ENCODE peak calls at places on chromosomes 5 and 9, in five cellular contexts. One of them, this sample, is unnamed.

GRCh38 chr5:61823796-61824195 is 482.2 kb upstream of the KIF2A start:
- DNase-seq in T follicular helper cell: no peak
- DNase-seq in memory B cell: no peak
- DNase-seq in SK-MEL-5: no peak
- DNase-seq in foreskin fibroblast: no peak
- DNase-seq in this sample: no peak

GRCh38 chr5:153896701-153897100 is 142.0 kb downstream of the FAM114A2 start:
- DNase-seq in foreskin fibroblast: peak
- DNase-seq in T follicular helper cell: no peak
- DNase-seq in memory B cell: no peak
- DNase-seq in SK-MEL-5: no peak
- DNase-seq in this sample: peak

GRCh38 chr9:116817762-116818161 is 130.7 kb downstream of the TRIM32 start:
- DNase-seq in SK-MEL-5: no peak
- DNase-seq in foreskin fibroblast: no peak
- DNase-seq in memory B cell: no peak
- DNase-seq in T follicular helper cell: no peak
- DNase-seq in this sample: no peak

GRCh38 chr5:154801083-154801482 is 45.9 kb downstream of the LARP1 start:
- DNase-seq in T follicular helper cell: no peak
- DNase-seq in SK-MEL-5: no peak
- DNase-seq in memory B cell: no peak
- DNase-seq in foreskin fibroblast: peak
- DNase-seq in this sample: peak

GRCh38 chr9:133472753-133473378 is 6.0 kb downstream of the SLC2A6 start:
- DNase-seq in foreskin fibroblast: no peak
- DNase-seq in T follicular helper cell: no peak
- DNase-seq in memory B cell: no peak
- DNase-seq in SK-MEL-5: no peak
- DNase-seq in this sample: no peak

GRCh38 chr9:118223111-118223510 is 518.9 kb downstream of the TLR4 start:
- DNase-seq in SK-MEL-5: no peak
- DNase-seq in foreskin fibroblast: no peak
- DNase-seq in T follicular helper cell: no peak
- DNase-seq in memory B cell: no peak
- DNase-seq in this sample: no peak

GRCh38 chr9:70080481-70081119 is 37.0 kb downstream of the MAMDC2 start:
- DNase-seq in SK-MEL-5: no peak
- DNase-seq in T follicular helper cell: no peak
- DNase-seq in memory B cell: no peak
- DNase-seq in foreskin fibroblast: peak
- DNase-seq in this sample: peak

GRCh38 chr5:144467795-144468194 is 297.1 kb downstream of the KCTD16 start:
- DNase-seq in memory B cell: no peak
- DNase-seq in foreskin fibroblast: peak
- DNase-seq in T follicular helper cell: no peak
- DNase-seq in SK-MEL-5: peak
- DNase-seq in this sample: peak

GRCh38 chr5:120103498-120103897 is 360.6 kb upstream of the PRR16 start:
- DNase-seq in memory B cell: no peak
- DNase-seq in SK-MEL-5: no peak
- DNase-seq in T follicular helper cell: no peak
- DNase-seq in foreskin fibroblast: no peak
- DNase-seq in this sample: no peak

GRCh38 chr5:173301695-173302545 is 26.3 kb downstream of the STC2 start:
- DNase-seq in T follicular helper cell: no peak
- DNase-seq in foreskin fibroblast: no peak
- DNase-seq in memory B cell: no peak
- DNase-seq in SK-MEL-5: no peak
- DNase-seq in this sample: no peak

GRCh38 chr5:150606476-150606875 is 34.0 kb upstream of the SYNPO start:
- DNase-seq in SK-MEL-5: no peak
- DNase-seq in foreskin fibroblast: no peak
- DNase-seq in memory B cell: no peak
- DNase-seq in T follicular helper cell: no peak
- DNase-seq in this sample: no peak

GRCh38 chr9:3900673-3901318 is 375.0 kb upstream of the RFX3 start:
- DNase-seq in memory B cell: no peak
- DNase-seq in T follicular helper cell: no peak
- DNase-seq in SK-MEL-5: no peak
- DNase-seq in foreskin fibroblast: no peak
- DNase-seq in this sample: no peak

GRCh38 chr9:119318371-119318770 is 50.9 kb downstream of the BRINP1 start:
- DNase-seq in T follicular helper cell: no peak
- DNase-seq in SK-MEL-5: no peak
- DNase-seq in foreskin fibroblast: no peak
- DNase-seq in memory B cell: no peak
- DNase-seq in this sample: no peak

GRCh38 chr5:65535529-65535987 is 27.4 kb downstream of the CENPK start:
- DNase-seq in foreskin fibroblast: peak
- DNase-seq in T follicular helper cell: no peak
- DNase-seq in SK-MEL-5: peak
- DNase-seq in memory B cell: no peak
- DNase-seq in this sample: peak

GRCh38 chr5:143550985-143551630 is 147.6 kb upstream of the NR3C1 start:
- DNase-seq in memory B cell: no peak
- DNase-seq in foreskin fibroblast: peak
- DNase-seq in SK-MEL-5: no peak
- DNase-seq in T follicular helper cell: no peak
- DNase-seq in this sample: peak

GRCh38 chr9:87309236-87309635 is 188.4 kb upstream of the DAPK1 start:
- DNase-seq in SK-MEL-5: no peak
- DNase-seq in memory B cell: no peak
- DNase-seq in T follicular helper cell: no peak
- DNase-seq in foreskin fibroblast: no peak
- DNase-seq in this sample: peak

GRCh38 chr5:180699042-180699441 is 40.8 kb downstream of the OR2Y1 start:
- DNase-seq in memory B cell: no peak
- DNase-seq in SK-MEL-5: no peak
- DNase-seq in T follicular helper cell: no peak
- DNase-seq in foreskin fibroblast: no peak
- DNase-seq in this sample: no peak

GRCh38 chr5:178069909-178070308 is 43.4 kb upstream of the N4BP3 start:
- DNase-seq in T follicular helper cell: no peak
- DNase-seq in SK-MEL-5: peak
- DNase-seq in memory B cell: peak
- DNase-seq in foreskin fibroblast: peak
- DNase-seq in this sample: no peak

GRCh38 chr9:18348086-18348485 is 125.9 kb upstream of the ADAMTSL1 start:
- DNase-seq in T follicular helper cell: no peak
- DNase-seq in memory B cell: no peak
- DNase-seq in SK-MEL-5: no peak
- DNase-seq in foreskin fibroblast: no peak
- DNase-seq in this sample: no peak

GRCh38 chr9:16868706-16869105 is 1.8 kb downstream of the BNC2 start:
- DNase-seq in memory B cell: no peak
- DNase-seq in SK-MEL-5: no peak
- DNase-seq in T follicular helper cell: no peak
- DNase-seq in foreskin fibroblast: no peak
- DNase-seq in this sample: peak

GRCh38 chr5:13695076-13695712 is 249.3 kb downstream of the DNAH5 start:
- DNase-seq in memory B cell: no peak
- DNase-seq in T follicular helper cell: no peak
- DNase-seq in foreskin fibroblast: no peak
- DNase-seq in SK-MEL-5: no peak
- DNase-seq in this sample: no peak

GRCh38 chr5:90994796-90995195 is 388.3 kb downstream of the ARRDC3 start:
- DNase-seq in foreskin fibroblast: peak
- DNase-seq in T follicular helper cell: no peak
- DNase-seq in memory B cell: no peak
- DNase-seq in SK-MEL-5: no peak
- DNase-seq in this sample: peak

GRCh38 chr9:73683862-73684591 is 532.4 kb downstream of the ANXA1 start:
- DNase-seq in memory B cell: no peak
- DNase-seq in foreskin fibroblast: peak
- DNase-seq in SK-MEL-5: peak
- DNase-seq in T follicular helper cell: no peak
- DNase-seq in this sample: peak

This sample was measured in fibroblast of lung.